ENCODE peak calls at places on chromosome 21, in five cellular contexts. D is dorsolateral prefrontal cortex, E is GM20000, T is brain microvascular endothelial cell, Z is left ventricle myocardium inferior. K is an unnamed sample.

GRCh38 chr21:34200288-34200905 is 127.0 kb downstream of the MRPS6 start:
- DNase-seq in D (no peak), E (no peak), T (no peak), Z (peak; percentile 21), K (no peak)

GRCh38 chr21:27403011-27403410 is 436.1 kb upstream of the ADAMTS5 start:
- DNase-seq in D (no peak), E (no peak), T (no peak), Z (no peak), K (no peak)

GRCh38 chr21:29647353-29647781 is 292.4 kb downstream of the GRIK1 start:
- DNase-seq in D (no peak), E (no peak), T (peak; percentile 69), Z (no peak), K (no peak)

GRCh38 chr21:44878053-44878982 is 4.8 kb upstream of the PTTG1IP start:
- DNase-seq in D (no peak), E (no peak), T (no peak), Z (peak; percentile 9), K (no peak)

GRCh38 chr21:34808569-34809204 is 139.9 kb downstream of the CLIC6 start:
- DNase-seq in D (no peak), E (no peak), T (peak; percentile 90), Z (no peak), K (no peak)

GRCh38 chr21:46344219-46344915 is 20.4 kb downstream of the PCNT start:
- DNase-seq in D (no peak), E (no peak), T (no peak), Z (no peak), K (no peak)

GRCh38 chr21:29025328-29025713 is 853 bp downstream of the USP16 start:
- DNase-seq in D (no peak), E (no peak), T (peak; percentile 11), Z (no peak), K (no peak)

GRCh38 chr21:27505516-27505915 is 538.6 kb upstream of the ADAMTS5 start:
- DNase-seq in D (no peak), E (no peak), T (no peak), Z (no peak), K (no peak)

GRCh38 chr21:45877821-45878469 is 103.6 kb upstream of the COL6A1 start:
- DNase-seq in D (no peak), E (no peak), T (no peak), Z (no peak), K (no peak)

GRCh38 chr21:21182401-21182800 is 184.2 kb downstream of the NCAM2 start:
- DNase-seq in D (no peak), E (no peak), T (no peak), Z (no peak), K (no peak)

GRCh38 chr21:42156690-42157605 is 62.0 kb upstream of the ABCG1 start:
- DNase-seq in D (peak; percentile 92), E (no peak), T (no peak), Z (no peak), K (no peak)

GRCh38 chr21:42820513-42821465 is 58.5 kb downstream of the WDR4 start:
- DNase-seq in D (no peak), E (no peak), T (no peak), Z (no peak), K (no peak)

GRCh38 chr21:38486221-38486620 is 12.1 kb downstream of the ERG start:
- DNase-seq in D (no peak), E (no peak), T (peak; percentile 87), Z (no peak), K (no peak)

GRCh38 chr21:44593598-44594405 is 1.5 kb upstream of the KRTAP10-6 start:
- DNase-seq in D (no peak), E (no peak), T (no peak), Z (no peak), K (no peak)

GRCh38 chr21:36695671-36696389 is 3.1 kb upstream of the SIM2 start:
- DNase-seq in D (no peak), E (peak; percentile 28), T (no peak), Z (no peak), K (no peak)

GRCh38 chr21:46550511-46550941 is 54.4 kb downstream of the S100B start:
- DNase-seq in D (no peak), E (no peak), T (no peak), Z (no peak), K (no peak)

GRCh38 chr21:25717491-25718139 is 17.1 kb downstream of the ATP5PF start:
- DNase-seq in D (no peak), E (no peak), T (peak; percentile 51), Z (no peak), K (no peak)

GRCh38 chr21:33425825-33426224 is 22.6 kb downstream of the IFNGR2 start:
- DNase-seq in D (no peak), E (no peak), T (no peak), Z (no peak), K (no peak)

GRCh38 chr21:44255519-44255981 is 6.1 kb downstream of the DNMT3L start:
- DNase-seq in D (no peak), E (no peak), T (no peak), Z (no peak), K (no peak)

GRCh38 chr21:45184869-45185268 is 102.8 kb downstream of the POFUT2 start:
- DNase-seq in D (no peak), E (no peak), T (no peak), Z (no peak), K (no peak)

GRCh38 chr21:42523211-42523610 is 9.6 kb downstream of the SLC37A1 start:
- DNase-seq in D (no peak), E (no peak), T (no peak), Z (no peak), K (no peak)

GRCh38 chr21:46083271-46084040 is 14.5 kb upstream of the COL6A2 start:
- DNase-seq in D (no peak), E (no peak), T (no peak), Z (no peak), K (no peak)

GRCh38 chr21:44458971-44459711 is 3.8 kb downstream of the LRRC3 start:
- DNase-seq in D (no peak), E (no peak), T (no peak), Z (no peak), K (no peak)

GRCh38 chr21:37367758-37368535 is 1.4 kb downstream of the DYRK1A start:
- DNase-seq in D (peak; percentile 4), E (peak; percentile 56), T (peak; percentile 13), Z (peak; percentile 56), K (no peak)

GRCh38 chr21:33441489-33442477 is 38.0 kb downstream of the TMEM50B start:
- DNase-seq in D (no peak), E (peak; percentile 73), T (peak; percentile 90), Z (peak; percentile 47), K (peak; percentile 91)

GRCh38 chr21:46425061-46425460 is 33.6 kb upstream of the DIP2A start:
- DNase-seq in D (no peak), E (no peak), T (no peak), Z (no peak), K (no peak)

GRCh38 chr21:27023186-27023585 is 56.3 kb upstream of the ADAMTS5 start:
- DNase-seq in D (no peak), E (no peak), T (no peak), Z (no peak), K (no peak)

GRCh38 chr21:34336756-34337391 is 26.9 kb upstream of the KCNE2 start:
- DNase-seq in D (no peak), E (no peak), T (peak; percentile 56), Z (no peak), K (no peak)

GRCh38 chr21:41425954-41426655 is at the start of gene MX1:
- DNase-seq in D (peak; percentile 67), E (peak; percentile 91), T (peak; percentile 38), Z (peak; percentile 81), K (peak; percentile 61)

GRCh38 chr21:17921579-17922530 is 102.7 kb upstream of the C21orf91 start:
- DNase-seq in D (no peak), E (no peak), T (peak; percentile 34), Z (no peak), K (no peak)

GRCh38 chr21:29133796-29134195 is 3.4 kb downstream of the MAP3K7CL start:
- DNase-seq in D (no peak), E (no peak), T (no peak), Z (no peak), K (no peak)

GRCh38 chr21:32742470-32742869 is 14.7 kb upstream of the SYNJ1 start:
- DNase-seq in D (no peak), E (no peak), T (no peak), Z (no peak), K (no peak)

GRCh38 chr21:46368533-46369285 is 44.8 kb downstream of the PCNT start:
- DNase-seq in D (no peak), E (peak; percentile 91), T (no peak), Z (no peak), K (peak; percentile 65)

GRCh38 chr21:42400525-42400924 is 3.2 kb upstream of the UBASH3A start:
- DNase-seq in D (no peak), E (no peak), T (peak; percentile 54), Z (no peak), K (peak; percentile 68)

GRCh38 chr21:45920824-45921600 is 60.6 kb upstream of the COL6A1 start:
- DNase-seq in D (no peak), E (no peak), T (no peak), Z (no peak), K (no peak)

GRCh38 chr21:9772348-9772672 is 749.1 kb upstream of the TPTE start:
- DNase-seq in D (no peak), E (no peak), T (no peak), Z (no peak), K (no peak)